ENCODE peak calls at places on chromosomes 6 and 20, in five cellular contexts. F is naive thymus-derived CD8-positive, alpha-beta T cell; P is fibroblast of lung; C is effector CD4-positive, alpha-beta T cell; D is HAP-1. L is an unnamed sample.
A peak's percentile ranks its signal among the peaks of the same experiment; 100 is the strongest.

GRCh38 chr6:112203577-112204349 is 50.6 kb downstream of the LAMA4 start:
- DNase-seq in P (peak; percentile 87), F (no peak), D (no peak), C (no peak), L (peak; percentile 95)

GRCh38 chr6:34566830-34567546 is 10.9 kb upstream of the SPDEF start:
- DNase-seq in C (no peak), F (no peak), D (no peak), P (no peak), L (no peak)

GRCh38 chr20:34062651-34063482 is 49.2 kb downstream of the EIF2S2 start:
- DNase-seq in D (no peak), C (no peak), P (peak; percentile 48), F (no peak), L (peak; percentile 62)

GRCh38 chr6:112571486-112571885 is 224.4 kb downstream of the RFPL4B start:
- DNase-seq in D (no peak), C (no peak), P (peak; percentile 86), F (no peak), L (peak; percentile 72)

GRCh38 chr6:1739680-1740079 is 130.0 kb downstream of the FOXC1 start:
- DNase-seq in F (no peak), D (no peak), P (no peak), C (no peak), L (no peak)

GRCh38 chr6:46296586-46296985 is 125.8 kb upstream of the ENPP5 start:
- DNase-seq in P (no peak), D (no peak), C (no peak), F (no peak), L (no peak)

GRCh38 chr6:89950879-89951391 is 56.7 kb downstream of the GJA10 start:
- DNase-seq in P (peak; percentile 58), C (no peak), D (no peak), F (no peak), L (no peak)

GRCh38 chr20:58192567-58192966 is 35.9 kb downstream of the ANKRD60 start:
- DNase-seq in D (no peak), F (peak; percentile 41), C (peak; percentile 17), P (no peak), L (no peak)

GRCh38 chr20:63815613-63815862 is 15.5 kb downstream of the ZBTB46 start:
- DNase-seq in C (no peak), P (no peak), D (no peak), F (no peak), L (no peak)

GRCh38 chr20:50323209-50323608 is 132.6 kb downstream of the CEBPB start:
- DNase-seq in D (no peak), C (no peak), P (peak; percentile 60), F (no peak), L (no peak)

GRCh38 chr6:93784794-93785757 is 365.7 kb upstream of the EPHA7 start:
- DNase-seq in P (peak; percentile 73), F (no peak), C (no peak), D (no peak), L (no peak)